ENCODE peak calls at places on chromosome 17, in five cellular contexts. One of them, this sample, is unnamed.

GRCh38 chr17:28008526-28008925 is 34.0 kb upstream of the NLK start:
- DNase-seq in tibial nerve: no peak
- DNase-seq in AG04450: peak; percentile 24
- DNase-seq in WERI-Rb-1: no peak
- DNase-seq in epithelial cell of esophagus: peak; percentile 82
- DNase-seq in this sample: peak; percentile 46

GRCh38 chr17:8632087-8632486 is 1.6 kb upstream of the MYH10 start:
- DNase-seq in tibial nerve: no peak
- DNase-seq in AG04450: no peak
- DNase-seq in WERI-Rb-1: peak; percentile 38
- DNase-seq in epithelial cell of esophagus: no peak
- DNase-seq in this sample: no peak

GRCh38 chr17:66190738-66191606 is 961 bp downstream of the CEP112 start:
- DNase-seq in epithelial cell of esophagus: peak; percentile 6
- DNase-seq in WERI-Rb-1: peak; percentile 47
- DNase-seq in tibial nerve: no peak
- DNase-seq in AG04450: no peak
- DNase-seq in this sample: no peak

GRCh38 chr17:9467518-9467917 is 108.1 kb downstream of the STX8 start:
- DNase-seq in AG04450: no peak
- DNase-seq in epithelial cell of esophagus: no peak
- DNase-seq in tibial nerve: no peak
- DNase-seq in WERI-Rb-1: peak; percentile 19
- DNase-seq in this sample: no peak

GRCh38 chr17:376936-377863 is 24.6 kb upstream of the RPH3AL start:
- DNase-seq in WERI-Rb-1: no peak
- DNase-seq in epithelial cell of esophagus: no peak
- DNase-seq in tibial nerve: no peak
- DNase-seq in AG04450: no peak
- DNase-seq in this sample: no peak

GRCh38 chr17:20852541-20853370 is 190.1 kb downstream of the USP22 start:
- DNase-seq in WERI-Rb-1: peak; percentile 74
- DNase-seq in AG04450: no peak
- DNase-seq in epithelial cell of esophagus: peak; percentile 46
- DNase-seq in tibial nerve: no peak
- DNase-seq in this sample: no peak

GRCh38 chr17:78426293-78426879 is 47.9 kb downstream of the PGS1 start:
- DNase-seq in epithelial cell of esophagus: no peak
- DNase-seq in WERI-Rb-1: no peak
- DNase-seq in tibial nerve: no peak
- DNase-seq in AG04450: no peak
- DNase-seq in this sample: no peak

GRCh38 chr17:12068946-12069345 is 48.3 kb downstream of the MAP2K4 start:
- DNase-seq in AG04450: no peak
- DNase-seq in WERI-Rb-1: no peak
- DNase-seq in epithelial cell of esophagus: no peak
- DNase-seq in tibial nerve: no peak
- DNase-seq in this sample: no peak

GRCh38 chr17:71703701-71704100 is 417.1 kb upstream of the SOX9 start:
- DNase-seq in tibial nerve: no peak
- DNase-seq in WERI-Rb-1: no peak
- DNase-seq in epithelial cell of esophagus: no peak
- DNase-seq in AG04450: no peak
- DNase-seq in this sample: no peak

GRCh38 chr17:27576429-27577123 is 54.4 kb upstream of the LGALS9 start:
- DNase-seq in epithelial cell of esophagus: no peak
- DNase-seq in AG04450: no peak
- DNase-seq in WERI-Rb-1: no peak
- DNase-seq in tibial nerve: no peak
- DNase-seq in this sample: no peak

GRCh38 chr17:835263-835662 is 53.1 kb downstream of the MRM3 start:
- DNase-seq in WERI-Rb-1: no peak
- DNase-seq in epithelial cell of esophagus: peak; percentile 28
- DNase-seq in AG04450: peak; percentile 90
- DNase-seq in tibial nerve: no peak
- DNase-seq in this sample: peak; percentile 84

GRCh38 chr17:1177099-1177996 is 2.4 kb downstream of the ABR start:
- DNase-seq in AG04450: no peak
- DNase-seq in WERI-Rb-1: no peak
- DNase-seq in epithelial cell of esophagus: no peak
- DNase-seq in tibial nerve: no peak
- DNase-seq in this sample: no peak

GRCh38 chr17:36888236-36888957 is 48.9 kb upstream of the LHX1 start:
- DNase-seq in AG04450: no peak
- DNase-seq in epithelial cell of esophagus: no peak
- DNase-seq in tibial nerve: no peak
- DNase-seq in WERI-Rb-1: peak; percentile 60
- DNase-seq in this sample: no peak

GRCh38 chr17:74259667-74260524 is 14.1 kb upstream of the DNAI2 start:
- DNase-seq in epithelial cell of esophagus: peak; percentile 7
- DNase-seq in WERI-Rb-1: no peak
- DNase-seq in AG04450: no peak
- DNase-seq in tibial nerve: no peak
- DNase-seq in this sample: no peak

GRCh38 chr17:45382226-45382625 is 50.4 kb downstream of the ARHGAP27 start:
- DNase-seq in epithelial cell of esophagus: peak; percentile 78
- DNase-seq in tibial nerve: no peak
- DNase-seq in AG04450: no peak
- DNase-seq in WERI-Rb-1: no peak
- DNase-seq in this sample: no peak

GRCh38 chr17:38748329-38749221 is at the start of gene PCGF2:
- DNase-seq in AG04450: peak; percentile 69
- DNase-seq in WERI-Rb-1: peak; percentile 97
- DNase-seq in epithelial cell of esophagus: peak; percentile 83
- DNase-seq in tibial nerve: peak; percentile 94
- DNase-seq in this sample: peak; percentile 72

GRCh38 chr17:8922923-8923322 is 42.6 kb downstream of the PIK3R5 start:
- DNase-seq in AG04450: no peak
- DNase-seq in epithelial cell of esophagus: no peak
- DNase-seq in WERI-Rb-1: no peak
- DNase-seq in tibial nerve: no peak
- DNase-seq in this sample: no peak

GRCh38 chr17:653724-654123 is 60.9 kb downstream of the VPS53 start:
- DNase-seq in WERI-Rb-1: no peak
- DNase-seq in AG04450: no peak
- DNase-seq in epithelial cell of esophagus: no peak
- DNase-seq in tibial nerve: no peak
- DNase-seq in this sample: no peak

GRCh38 chr17:59451706-59452105 is 113.7 kb upstream of the DHX40 start:
- DNase-seq in WERI-Rb-1: no peak
- DNase-seq in tibial nerve: no peak
- DNase-seq in epithelial cell of esophagus: peak; percentile 96
- DNase-seq in AG04450: no peak
- DNase-seq in this sample: no peak

GRCh38 chr17:63950940-63951907 is 19.1 kb upstream of the CD79B start:
- DNase-seq in epithelial cell of esophagus: peak; percentile 65
- DNase-seq in WERI-Rb-1: peak; percentile 72
- DNase-seq in tibial nerve: no peak
- DNase-seq in AG04450: no peak
- DNase-seq in this sample: no peak

GRCh38 chr17:38777641-38778250 is 21.6 kb downstream of the PIP4K2B start:
- DNase-seq in AG04450: no peak
- DNase-seq in WERI-Rb-1: no peak
- DNase-seq in epithelial cell of esophagus: no peak
- DNase-seq in tibial nerve: no peak
- DNase-seq in this sample: no peak

GRCh38 chr17:78844301-78845005 is 3.8 kb upstream of the USP36 start:
- DNase-seq in epithelial cell of esophagus: peak; percentile 46
- DNase-seq in AG04450: no peak
- DNase-seq in WERI-Rb-1: no peak
- DNase-seq in tibial nerve: no peak
- DNase-seq in this sample: no peak

GRCh38 chr17:31095239-31096105 is 695 bp downstream of the NF1 start:
- DNase-seq in epithelial cell of esophagus: peak; percentile 38
- DNase-seq in tibial nerve: no peak
- DNase-seq in AG04450: no peak
- DNase-seq in WERI-Rb-1: peak; percentile 89
- DNase-seq in this sample: no peak

GRCh38 chr17:65254166-65254565 is 117.0 kb downstream of the RGS9 start:
- DNase-seq in WERI-Rb-1: no peak
- DNase-seq in epithelial cell of esophagus: peak; percentile 34
- DNase-seq in AG04450: no peak
- DNase-seq in tibial nerve: no peak
- DNase-seq in this sample: no peak

GRCh38 chr17:59401725-59402124 is 70.3 kb downstream of the YPEL2 start:
- DNase-seq in tibial nerve: no peak
- DNase-seq in epithelial cell of esophagus: no peak
- DNase-seq in WERI-Rb-1: no peak
- DNase-seq in AG04450: no peak
- DNase-seq in this sample: no peak

GRCh38 chr17:385195-385835 is 32.7 kb upstream of the RPH3AL start:
- DNase-seq in WERI-Rb-1: peak; percentile 49
- DNase-seq in tibial nerve: peak; percentile 28
- DNase-seq in AG04450: no peak
- DNase-seq in epithelial cell of esophagus: peak; percentile 10
- DNase-seq in this sample: no peak

GRCh38 chr17:27956601-27957445 is 63.7 kb upstream of the LYRM9 start:
- DNase-seq in AG04450: no peak
- DNase-seq in tibial nerve: no peak
- DNase-seq in WERI-Rb-1: peak; percentile 33
- DNase-seq in epithelial cell of esophagus: no peak
- DNase-seq in this sample: no peak

GRCh38 chr17:61833536-61834203 is 29.7 kb downstream of the BRIP1 start:
- DNase-seq in epithelial cell of esophagus: peak; percentile 90
- DNase-seq in tibial nerve: no peak
- DNase-seq in WERI-Rb-1: no peak
- DNase-seq in AG04450: no peak
- DNase-seq in this sample: peak; percentile 45

GRCh38 chr17:77374170-77374936 is 233.6 kb downstream of the SEC14L1 start:
- DNase-seq in WERI-Rb-1: peak; percentile 86
- DNase-seq in epithelial cell of esophagus: no peak
- DNase-seq in tibial nerve: peak; percentile 71
- DNase-seq in AG04450: peak; percentile 74
- DNase-seq in this sample: no peak
- TF ChIP-seq CTCF in WERI-Rb-1: peak; percentile 31
- TF ChIP-seq CTCF in epithelial cell of esophagus: no peak
- TF ChIP-seq CTCF in tibial nerve: peak; percentile 8
- TF ChIP-seq CTCF in AG04450: peak; percentile 56
- TF ChIP-seq CTCF in this sample: peak; percentile 46

DNA sequence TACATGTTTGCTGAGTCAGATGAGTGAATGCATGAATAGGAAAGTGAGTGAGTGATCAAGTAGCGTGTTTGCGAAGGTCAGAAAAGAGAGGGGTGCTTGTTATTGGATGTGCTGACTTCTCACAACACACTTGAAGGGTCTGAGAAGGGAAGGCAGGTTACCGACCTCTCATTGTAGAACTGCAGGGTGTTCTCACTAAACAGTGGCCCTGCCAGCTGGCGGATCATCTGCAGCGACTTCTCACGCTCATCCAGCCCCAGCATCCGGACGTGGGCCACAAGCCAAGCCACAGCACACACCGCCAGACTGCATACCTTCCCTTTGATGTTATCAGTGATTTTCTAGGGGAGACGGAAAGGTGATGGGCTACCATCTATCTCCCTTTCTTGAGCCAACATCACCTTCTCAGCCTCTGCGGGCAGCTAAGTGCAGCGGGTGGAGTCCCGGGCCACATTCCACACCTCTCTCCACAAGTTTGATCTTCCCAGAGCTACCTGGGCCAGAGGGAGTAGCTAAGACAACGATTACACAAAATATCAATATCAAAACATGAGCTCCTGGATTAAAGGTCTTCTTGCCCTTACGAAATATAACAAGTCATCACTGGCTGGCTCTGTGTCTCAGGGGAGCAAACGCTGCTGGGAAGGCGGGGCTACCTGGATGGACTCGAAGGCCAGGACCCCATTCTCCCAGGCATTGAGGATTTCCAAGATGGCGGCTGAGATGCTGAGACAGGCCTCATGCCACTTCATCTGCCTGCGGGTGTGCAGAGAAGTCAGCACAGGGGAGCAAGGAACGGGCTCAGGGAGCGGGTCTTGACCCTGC is 11.0 kb downstream of the CSF3 start:
- DNase-seq in epithelial cell of esophagus: peak; percentile 70
- DNase-seq in WERI-Rb-1: no peak
- DNase-seq in AG04450: no peak
- DNase-seq in tibial nerve: no peak
- DNase-seq in this sample: no peak
- H3K4me3 ChIP-seq in epithelial cell of esophagus: no peak overlapping the region
- H3K4me3 ChIP-seq in WERI-Rb-1: no peak overlapping the region
- H3K4me3 ChIP-seq in AG04450: no peak overlapping the region
- H3K4me3 ChIP-seq in tibial nerve: no peak overlapping the region
- H3K4me3 ChIP-seq in this sample: no peak overlapping the region

GRCh38 chr17:5032865-5033264 is 2.4 kb downstream of the SLC52A1 start:
- DNase-seq in WERI-Rb-1: no peak
- DNase-seq in epithelial cell of esophagus: no peak
- DNase-seq in tibial nerve: no peak
- DNase-seq in AG04450: no peak
- DNase-seq in this sample: no peak

GRCh38 chr17:5034651-5035050 is 575 bp downstream of the SLC52A1 start:
- DNase-seq in epithelial cell of esophagus: no peak
- DNase-seq in AG04450: no peak
- DNase-seq in WERI-Rb-1: no peak
- DNase-seq in tibial nerve: no peak
- DNase-seq in this sample: no peak

GRCh38 chr17:5033352-5034015 is 1.7 kb downstream of the SLC52A1 start:
- DNase-seq in AG04450: no peak
- DNase-seq in tibial nerve: no peak
- DNase-seq in WERI-Rb-1: no peak
- DNase-seq in epithelial cell of esophagus: no peak
- DNase-seq in this sample: no peak

GRCh38 chr17:5034063-5034462 is 1.2 kb downstream of the SLC52A1 start:
- DNase-seq in AG04450: no peak
- DNase-seq in epithelial cell of esophagus: no peak
- DNase-seq in WERI-Rb-1: no peak
- DNase-seq in tibial nerve: no peak
- DNase-seq in this sample: no peak

DNA sequence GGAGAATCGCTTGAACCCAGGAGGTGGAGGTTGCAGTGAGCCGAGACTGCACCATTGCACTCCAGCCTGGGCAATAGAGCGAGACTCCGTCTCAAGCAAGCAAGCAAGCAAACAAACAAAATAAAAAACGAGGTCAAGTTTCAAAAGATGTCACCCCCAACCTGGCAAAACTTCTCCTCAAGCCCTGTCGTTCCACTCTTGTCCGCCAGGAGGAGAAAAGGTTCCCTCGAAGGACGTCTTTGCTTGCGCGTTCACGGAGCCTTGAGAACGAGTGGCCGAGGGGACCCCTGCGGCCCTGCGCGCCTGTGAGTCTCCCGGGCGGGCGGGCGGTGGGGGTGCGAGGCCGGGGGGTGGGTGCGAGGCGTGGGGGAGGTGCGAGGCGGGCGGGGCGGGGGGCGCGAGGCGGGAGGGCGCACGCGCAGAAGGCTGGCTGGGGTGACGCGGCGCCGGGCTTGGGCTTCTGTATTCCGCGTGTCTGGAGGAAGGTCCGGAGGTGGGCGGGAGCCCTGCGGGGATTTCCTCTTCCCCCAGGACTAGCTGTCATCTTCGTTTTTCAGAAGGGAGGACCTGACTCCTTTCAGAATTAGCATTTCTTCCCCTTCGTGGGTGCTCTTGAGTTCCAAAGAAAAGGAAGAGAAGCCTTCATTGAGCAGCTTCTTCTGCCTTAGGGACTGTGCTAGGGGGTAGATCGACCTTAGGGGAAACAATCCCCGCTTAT is 3.7 kb downstream of the SLC52A1 start:
- DNase-seq in WERI-Rb-1: peak; percentile 93
- DNase-seq in tibial nerve: peak; percentile 53
- DNase-seq in AG04450: peak; percentile 26
- DNase-seq in epithelial cell of esophagus: peak; percentile 69
- DNase-seq in this sample: peak; percentile 64
- TF ChIP-seq CTCF in WERI-Rb-1: peak; percentile 77
- TF ChIP-seq CTCF in tibial nerve: peak; percentile 89
- TF ChIP-seq CTCF in AG04450: peak; percentile 78
- TF ChIP-seq CTCF in epithelial cell of esophagus: peak; percentile 86
- TF ChIP-seq CTCF in this sample: peak; percentile 73

GRCh38 chr17:47708864-47709541 is 15.0 kb downstream of the TBKBP1 start:
- DNase-seq in epithelial cell of esophagus: no peak
- DNase-seq in AG04450: no peak
- DNase-seq in WERI-Rb-1: no peak
- DNase-seq in tibial nerve: no peak
- DNase-seq in this sample: no peak
- H3K4me3 ChIP-seq in epithelial cell of esophagus: no peak overlapping the region
- H3K4me3 ChIP-seq in AG04450: no peak overlapping the region
- H3K4me3 ChIP-seq in WERI-Rb-1: no peak overlapping the region
- H3K4me3 ChIP-seq in tibial nerve: peak overlapping the region; percentile 41
- H3K4me3 ChIP-seq in this sample: no peak overlapping the region

This sample was measured in HFF-Myc.